ENCODE peak calls at places on chromosomes 1 and 21, in six cellular contexts. X is suprapubic skin, U is A549, P is K562, M is transverse colon, V is SK-N-SH. A is an unnamed sample.

GRCh38 chr21:42199488-42200463 is 19.2 kb upstream of the ABCG1 start:
- DNase-seq in M (peak; percentile 46), U (peak; percentile 39), P (no peak), X (no peak), V (no peak), A (no peak)

GRCh38 chr1:183209533-183210158 is 23.6 kb downstream of the LAMC2 start:
- DNase-seq in P (no peak), M (no peak), X (no peak), U (peak; percentile 65), V (no peak), A (no peak)

GRCh38 chr1:204450461-204451257 is 39.0 kb upstream of the PPP1R15B start:
- DNase-seq in U (peak; percentile 55), P (no peak), M (peak; percentile 92), V (no peak), X (no peak), A (no peak)

GRCh38 chr1:77834771-77835334 is 53.6 kb upstream of the NEXN start:
- DNase-seq in V (no peak), P (no peak), X (no peak), U (peak; percentile 20), M (peak; percentile 20), A (peak; percentile 65)

GRCh38 chr1:78501203-78501602 is 10.4 kb downstream of the PTGFR start:
- DNase-seq in U (no peak), P (no peak), M (no peak), X (no peak), V (no peak), A (no peak)

GRCh38 chr1:212351588-212352362 is 62.9 kb downstream of the PACC1 start:
- DNase-seq in M (no peak), V (no peak), P (no peak), U (no peak), X (no peak), A (no peak)

GRCh38 chr1:150548632-150549495 is at the start of gene ADAMTSL4:
- DNase-seq in U (peak; percentile 80), V (peak; percentile 90), P (peak; percentile 88), M (peak; percentile 68), X (no peak), A (no peak)

GRCh38 chr1:184563308-184563707 is 176.5 kb downstream of the C1orf21 start:
- DNase-seq in X (no peak), U (peak; percentile 16), V (peak; percentile 34), P (no peak), M (no peak), A (peak; percentile 32)

GRCh38 chr1:161082483-161082882 is 6.9 kb downstream of the NECTIN4 start:
- DNase-seq in P (no peak), M (no peak), U (no peak), X (no peak), V (no peak), A (no peak)

GRCh38 chr1:205343431-205344009 is 13.2 kb downstream of the KLHDC8A start:
- DNase-seq in M (no peak), U (peak; percentile 69), P (no peak), V (peak; percentile 83), X (no peak), A (no peak)

GRCh38 chr1:66240491-66241484 is 293.2 kb upstream of the SGIP1 start:
- DNase-seq in V (no peak), X (no peak), U (no peak), M (no peak), P (no peak), A (no peak)

GRCh38 chr1:66809736-66810326 is 8.8 kb upstream of the INSL5 start:
- DNase-seq in U (no peak), V (no peak), M (no peak), X (no peak), P (no peak), A (no peak)

GRCh38 chr1:186102559-186103148 is 272.4 kb downstream of the TPR start:
- DNase-seq in U (no peak), X (no peak), P (no peak), M (no peak), V (no peak), A (no peak)

GRCh38 chr1:215983680-215984079 is 416.6 kb downstream of the KCTD3 start:
- DNase-seq in X (no peak), M (no peak), P (no peak), V (no peak), U (no peak), A (no peak)

GRCh38 chr1:156894001-156894400 is 483 bp downstream of the PEAR1 start:
- DNase-seq in X (no peak), P (no peak), V (no peak), M (no peak), U (no peak), A (no peak)

GRCh38 chr1:212608956-212609700 is 567 bp downstream of the ATF3 start:
- DNase-seq in U (no peak), X (peak; percentile 84), V (peak; percentile 87), M (peak; percentile 61), P (peak; percentile 64), A (peak; percentile 23)

GRCh38 chr1:30725450-30726095 is 2.2 kb upstream of the MATN1 start:
- DNase-seq in P (no peak), U (no peak), X (no peak), M (no peak), V (no peak), A (no peak)

GRCh38 chr1:30724655-30725421 is 1.5 kb upstream of the MATN1 start:
- DNase-seq in V (no peak), X (no peak), M (no peak), U (no peak), P (no peak), A (no peak)

GRCh38 chr1:30723296-30723897 is at the start of gene MATN1:
- DNase-seq in V (no peak), M (no peak), U (no peak), X (no peak), P (no peak), A (no peak)

GRCh38 chr1:30722175-30722537 is 1.2 kb downstream of the MATN1 start:
- DNase-seq in P (no peak), U (no peak), X (no peak), M (no peak), V (no peak), A (no peak)

GRCh38 chr1:30724175-30724574 is 790 bp upstream of the MATN1 start:
- DNase-seq in X (no peak), V (no peak), P (no peak), M (no peak), U (no peak), A (no peak)
- TF ChIP-seq CTCF in X (no peak), V (peak; percentile 50), P (peak; percentile 14), M (no peak), U (peak; percentile 16), A (no peak)

GRCh38 chr1:85495556-85495955 is 30.6 kb upstream of the DDAH1 start:
- DNase-seq in U (peak; percentile 41), P (no peak), X (no peak), V (no peak), M (peak; percentile 12), A (no peak)

GRCh38 chr1:85494074-85494956 is 29.4 kb upstream of the DDAH1 start:
- DNase-seq in U (no peak), P (no peak), V (peak; percentile 39), M (no peak), X (no peak), A (no peak)

GRCh38 chr1:85494957-85495266 is 30.0 kb upstream of the DDAH1 start:
- DNase-seq in U (peak; percentile 30), M (no peak), X (no peak), V (no peak), P (no peak), A (no peak)

GRCh38 chr1:85501355-85501898 is 36.5 kb upstream of the DDAH1 start:
- DNase-seq in P (no peak), X (no peak), M (no peak), V (no peak), U (no peak), A (no peak)

GRCh38 chr1:85496881-85497582 is 32.1 kb upstream of the DDAH1 start:
- DNase-seq in X (no peak), M (no peak), U (no peak), P (no peak), V (no peak), A (no peak)
- TF ChIP-seq EP300 in X (no peak), M (no peak), U (no peak), P (no peak), V (no peak), A (no peak)

GRCh38 chr1:89206361-89206760 is 7.6 kb upstream of the GBP4 start:
- DNase-seq in V (no peak), X (no peak), P (no peak), U (no peak), M (no peak), A (no peak)
- H3K4me3 ChIP-seq in V (no peak overlapping the region), X (no peak overlapping the region), P (no peak overlapping the region), U (no peak overlapping the region), M (no peak overlapping the region), A (no peak overlapping the region)

GRCh38 chr1:222387020-222387816 is 160.7 kb downstream of the HHIPL2 start:
- DNase-seq in P (peak; percentile 58), X (no peak), V (peak; percentile 3), U (peak; percentile 20), M (no peak), A (no peak)
- TF ChIP-seq CTCF in P (peak; percentile 57), X (no peak), V (peak; percentile 30), U (no peak), M (no peak), A (no peak)

DNA sequence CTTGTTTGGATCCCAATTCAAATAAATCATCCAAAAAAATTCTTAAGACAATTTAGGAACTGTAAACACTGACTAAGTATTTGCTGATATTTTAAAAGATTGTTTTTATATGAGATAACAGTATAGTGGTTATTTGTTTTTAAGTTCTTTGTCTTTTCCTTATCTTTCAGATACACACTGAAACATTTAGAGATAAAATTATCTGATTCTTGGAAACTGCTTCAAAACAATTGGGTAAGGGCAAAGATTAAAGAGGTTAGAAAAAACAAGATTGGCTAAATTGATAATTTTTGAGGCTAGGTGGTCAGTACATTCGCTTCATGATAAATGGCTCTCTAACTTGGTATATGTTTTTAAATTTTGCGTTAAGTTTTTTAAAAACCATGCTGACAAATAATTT is 117.3 kb downstream of the PSMG1 start:
- DNase-seq in P (no peak), X (no peak), V (no peak), U (no peak), M (no peak), A (no peak)
- TF ChIP-seq EP300 in P (no peak), X (no peak), V (no peak), U (no peak), M (no peak), A (no peak)

GRCh38 chr1:231533240-231533639 is 4.8 kb downstream of the TSNAX start:
- DNase-seq in P (no peak), M (no peak), X (no peak), V (no peak), U (no peak), A (no peak)

GRCh38 chr1:231536099-231536498 is 7.6 kb downstream of the TSNAX start:
- DNase-seq in V (no peak), P (no peak), X (no peak), U (no peak), M (no peak), A (no peak)

GRCh38 chr1:231534703-231535159 is 6.3 kb downstream of the TSNAX start:
- DNase-seq in M (no peak), U (no peak), P (no peak), X (no peak), V (no peak), A (no peak)
- H3K4me3 ChIP-seq in M (no peak overlapping the region), U (no peak overlapping the region), P (no peak overlapping the region), X (no peak overlapping the region), V (no peak overlapping the region), A (no peak overlapping the region)